ENCODE peak calls at places on chromosomes 11 and 22, in eight cellular contexts. One of them, this sample, is unnamed.

GRCh38 chr11:71358963-71359567 is 89.1 kb downstream of the DHCR7 start:
- DNase-seq in mammary epithelial cell: no peak
- DNase-seq in activated T-cell treated with anti-CD3 and anti-CD28 coated beads for 1 hour: no peak
- DNase-seq in GM23248: no peak
- DNase-seq in left cardiac atrium: no peak
- DNase-seq in brain pericyte: no peak
- DNase-seq in NCI-H1105: no peak
- DNase-seq in iris pigment epithelial cell: no peak
- DNase-seq in this sample: no peak

GRCh38 chr11:6900327-6900999 is 8.2 kb upstream of the OR2D2 start:
- DNase-seq in left cardiac atrium: no peak
- DNase-seq in iris pigment epithelial cell: peak
- DNase-seq in activated T-cell treated with anti-CD3 and anti-CD28 coated beads for 1 hour: no peak
- DNase-seq in GM23248: peak
- DNase-seq in NCI-H1105: no peak
- DNase-seq in brain pericyte: no peak
- DNase-seq in mammary epithelial cell: no peak
- DNase-seq in this sample: no peak

GRCh38 chr11:47111318-47111804 is 65.3 kb downstream of the ARFGAP2 start:
- DNase-seq in GM23248: no peak
- DNase-seq in mammary epithelial cell: no peak
- DNase-seq in brain pericyte: no peak
- DNase-seq in iris pigment epithelial cell: no peak
- DNase-seq in left cardiac atrium: no peak
- DNase-seq in NCI-H1105: peak
- DNase-seq in activated T-cell treated with anti-CD3 and anti-CD28 coated beads for 1 hour: no peak
- DNase-seq in this sample: no peak

GRCh38 chr11:19243601-19244000 is 2.9 kb upstream of the E2F8 start:
- DNase-seq in brain pericyte: no peak
- DNase-seq in left cardiac atrium: no peak
- DNase-seq in iris pigment epithelial cell: no peak
- DNase-seq in mammary epithelial cell: no peak
- DNase-seq in GM23248: no peak
- DNase-seq in activated T-cell treated with anti-CD3 and anti-CD28 coated beads for 1 hour: no peak
- DNase-seq in NCI-H1105: no peak
- DNase-seq in this sample: no peak

GRCh38 chr11:10456519-10456918 is 1.5 kb downstream of the AMPD3 start:
- DNase-seq in activated T-cell treated with anti-CD3 and anti-CD28 coated beads for 1 hour: no peak
- DNase-seq in NCI-H1105: peak
- DNase-seq in left cardiac atrium: no peak
- DNase-seq in brain pericyte: no peak
- DNase-seq in GM23248: peak
- DNase-seq in mammary epithelial cell: no peak
- DNase-seq in iris pigment epithelial cell: peak
- DNase-seq in this sample: no peak

GRCh38 chr11:45332486-45332934 is 46.4 kb upstream of the SYT13 start:
- DNase-seq in brain pericyte: no peak
- DNase-seq in NCI-H1105: peak
- DNase-seq in GM23248: peak
- DNase-seq in iris pigment epithelial cell: peak
- DNase-seq in mammary epithelial cell: no peak
- DNase-seq in left cardiac atrium: no peak
- DNase-seq in activated T-cell treated with anti-CD3 and anti-CD28 coated beads for 1 hour: peak
- DNase-seq in this sample: no peak

GRCh38 chr22:43031617-43032016 is 16.7 kb upstream of the PACSIN2 start:
- DNase-seq in left cardiac atrium: no peak
- DNase-seq in brain pericyte: no peak
- DNase-seq in iris pigment epithelial cell: no peak
- DNase-seq in mammary epithelial cell: no peak
- DNase-seq in GM23248: peak
- DNase-seq in activated T-cell treated with anti-CD3 and anti-CD28 coated beads for 1 hour: no peak
- DNase-seq in NCI-H1105: no peak
- DNase-seq in this sample: no peak

GRCh38 chr22:27876684-27877083 is 42.4 kb downstream of the PITPNB start:
- DNase-seq in activated T-cell treated with anti-CD3 and anti-CD28 coated beads for 1 hour: no peak
- DNase-seq in iris pigment epithelial cell: no peak
- DNase-seq in mammary epithelial cell: no peak
- DNase-seq in left cardiac atrium: no peak
- DNase-seq in GM23248: peak
- DNase-seq in NCI-H1105: no peak
- DNase-seq in brain pericyte: peak
- DNase-seq in this sample: no peak

GRCh38 chr11:1160231-1161101 is 2.7 kb downstream of the MUC5AC start:
- DNase-seq in left cardiac atrium: no peak
- DNase-seq in GM23248: no peak
- DNase-seq in iris pigment epithelial cell: no peak
- DNase-seq in NCI-H1105: no peak
- DNase-seq in mammary epithelial cell: no peak
- DNase-seq in brain pericyte: no peak
- DNase-seq in activated T-cell treated with anti-CD3 and anti-CD28 coated beads for 1 hour: no peak
- DNase-seq in this sample: no peak

GRCh38 chr11:126194121-126194543 is 17.3 kb downstream of the RPUSD4 start:
- DNase-seq in NCI-H1105: peak
- DNase-seq in activated T-cell treated with anti-CD3 and anti-CD28 coated beads for 1 hour: peak
- DNase-seq in mammary epithelial cell: peak
- DNase-seq in left cardiac atrium: no peak
- DNase-seq in GM23248: peak
- DNase-seq in brain pericyte: no peak
- DNase-seq in iris pigment epithelial cell: peak
- DNase-seq in this sample: no peak

GRCh38 chr11:65625628-65626342 is 10.2 kb downstream of the PCNX3 start:
- DNase-seq in left cardiac atrium: peak
- DNase-seq in iris pigment epithelial cell: no peak
- DNase-seq in GM23248: peak
- DNase-seq in brain pericyte: no peak
- DNase-seq in mammary epithelial cell: no peak
- DNase-seq in NCI-H1105: no peak
- DNase-seq in activated T-cell treated with anti-CD3 and anti-CD28 coated beads for 1 hour: peak
- DNase-seq in this sample: no peak

GRCh38 chr11:20762112-20762511 is 92.7 kb downstream of the NELL1 start:
- DNase-seq in activated T-cell treated with anti-CD3 and anti-CD28 coated beads for 1 hour: no peak
- DNase-seq in mammary epithelial cell: no peak
- DNase-seq in iris pigment epithelial cell: no peak
- DNase-seq in left cardiac atrium: no peak
- DNase-seq in GM23248: no peak
- DNase-seq in brain pericyte: no peak
- DNase-seq in NCI-H1105: peak
- DNase-seq in this sample: no peak

GRCh38 chr11:117410861-117411725 is 83.4 kb downstream of the CEP164 start:
- DNase-seq in iris pigment epithelial cell: no peak
- DNase-seq in brain pericyte: no peak
- DNase-seq in GM23248: no peak
- DNase-seq in NCI-H1105: no peak
- DNase-seq in left cardiac atrium: no peak
- DNase-seq in mammary epithelial cell: no peak
- DNase-seq in activated T-cell treated with anti-CD3 and anti-CD28 coated beads for 1 hour: no peak
- DNase-seq in this sample: no peak

GRCh38 chr22:28002863-28003565 is 84.0 kb upstream of the PITPNB start:
- DNase-seq in brain pericyte: no peak
- DNase-seq in mammary epithelial cell: peak
- DNase-seq in activated T-cell treated with anti-CD3 and anti-CD28 coated beads for 1 hour: no peak
- DNase-seq in NCI-H1105: no peak
- DNase-seq in iris pigment epithelial cell: peak
- DNase-seq in GM23248: peak
- DNase-seq in left cardiac atrium: no peak
- DNase-seq in this sample: no peak

GRCh38 chr11:76606102-76606793 is 64.3 kb downstream of the LRRC32 start:
- DNase-seq in mammary epithelial cell: no peak
- DNase-seq in activated T-cell treated with anti-CD3 and anti-CD28 coated beads for 1 hour: no peak
- DNase-seq in iris pigment epithelial cell: no peak
- DNase-seq in left cardiac atrium: peak
- DNase-seq in brain pericyte: no peak
- DNase-seq in NCI-H1105: no peak
- DNase-seq in GM23248: peak
- DNase-seq in this sample: no peak

GRCh38 chr11:111743700-111744099 is 22.5 kb downstream of the PPP2R1B start:
- DNase-seq in brain pericyte: no peak
- DNase-seq in NCI-H1105: no peak
- DNase-seq in iris pigment epithelial cell: no peak
- DNase-seq in mammary epithelial cell: no peak
- DNase-seq in GM23248: no peak
- DNase-seq in left cardiac atrium: no peak
- DNase-seq in activated T-cell treated with anti-CD3 and anti-CD28 coated beads for 1 hour: no peak
- DNase-seq in this sample: no peak

GRCh38 chr11:128039140-128040021 is 548.0 kb downstream of the ETS1 start:
- DNase-seq in left cardiac atrium: peak
- DNase-seq in mammary epithelial cell: peak
- DNase-seq in iris pigment epithelial cell: peak
- DNase-seq in NCI-H1105: no peak
- DNase-seq in activated T-cell treated with anti-CD3 and anti-CD28 coated beads for 1 hour: peak
- DNase-seq in GM23248: peak
- DNase-seq in brain pericyte: no peak
- DNase-seq in this sample: no peak

GRCh38 chr11:17206448-17206847 is 1.3 kb downstream of the PIK3C2A start:
- DNase-seq in activated T-cell treated with anti-CD3 and anti-CD28 coated beads for 1 hour: no peak
- DNase-seq in brain pericyte: no peak
- DNase-seq in mammary epithelial cell: peak
- DNase-seq in NCI-H1105: no peak
- DNase-seq in iris pigment epithelial cell: no peak
- DNase-seq in GM23248: peak
- DNase-seq in left cardiac atrium: no peak
- DNase-seq in this sample: no peak

GRCh38 chr11:18706330-18707243 is 8.0 kb downstream of the TMEM86A start:
- DNase-seq in left cardiac atrium: peak
- DNase-seq in activated T-cell treated with anti-CD3 and anti-CD28 coated beads for 1 hour: peak
- DNase-seq in GM23248: peak
- DNase-seq in mammary epithelial cell: no peak
- DNase-seq in iris pigment epithelial cell: peak
- DNase-seq in brain pericyte: no peak
- DNase-seq in NCI-H1105: peak
- DNase-seq in this sample: no peak

This sample was measured in glomerular endothelial cell.